ENCODE peak calls at places on chromosomes 12 and 14, in six cellular contexts. One of them, this sample, is unnamed.

GRCh38 chr12:6076340-6076739 is 48.1 kb downstream of the VWF start:
- DNase-seq in AG10803: no peak
- DNase-seq in AG04450: no peak
- DNase-seq in thoracic aorta: no peak
- DNase-seq in upper lobe of right lung: no peak
- DNase-seq in IMR-90: no peak
- DNase-seq in this sample: no peak

GRCh38 chr12:51126297-51126696 is 42.9 kb upstream of the CSRNP2 start:
- DNase-seq in IMR-90: no peak
- DNase-seq in AG10803: no peak
- DNase-seq in thoracic aorta: no peak
- DNase-seq in AG04450: no peak
- DNase-seq in upper lobe of right lung: no peak
- DNase-seq in this sample: no peak

GRCh38 chr12:104478396-104479140 is 21.8 kb downstream of the CHST11 start:
- DNase-seq in IMR-90: no peak
- DNase-seq in AG10803: no peak
- DNase-seq in AG04450: no peak
- DNase-seq in upper lobe of right lung: no peak
- DNase-seq in thoracic aorta: no peak
- DNase-seq in this sample: no peak

GRCh38 chr12:65306603-65307501 is 28.4 kb downstream of the MSRB3 start:
- DNase-seq in thoracic aorta: no peak
- DNase-seq in IMR-90: peak; percentile 75
- DNase-seq in AG04450: peak; percentile 39
- DNase-seq in upper lobe of right lung: no peak
- DNase-seq in AG10803: peak; percentile 45
- DNase-seq in this sample: peak; percentile 39

GRCh38 chr14:34781242-34781641 is 66.8 kb upstream of the CFL2 start:
- DNase-seq in upper lobe of right lung: no peak
- DNase-seq in IMR-90: peak; percentile 96
- DNase-seq in AG10803: peak; percentile 85
- DNase-seq in AG04450: peak; percentile 73
- DNase-seq in thoracic aorta: no peak
- DNase-seq in this sample: no peak

GRCh38 chr12:27966870-27967269 is 5.7 kb downstream of the PTHLH start:
- DNase-seq in IMR-90: peak; percentile 99
- DNase-seq in AG04450: peak; percentile 92
- DNase-seq in upper lobe of right lung: no peak
- DNase-seq in AG10803: peak; percentile 94
- DNase-seq in thoracic aorta: no peak
- DNase-seq in this sample: peak; percentile 93

GRCh38 chr12:113203852-113204760 is 17.2 kb upstream of the TPCN1 start:
- DNase-seq in upper lobe of right lung: no peak
- DNase-seq in AG04450: no peak
- DNase-seq in IMR-90: no peak
- DNase-seq in AG10803: peak; percentile 31
- DNase-seq in thoracic aorta: no peak
- DNase-seq in this sample: no peak

GRCh38 chr12:32558941-32559340 is 120.2 kb upstream of the DNM1L start:
- DNase-seq in AG04450: no peak
- DNase-seq in thoracic aorta: no peak
- DNase-seq in AG10803: peak; percentile 83
- DNase-seq in upper lobe of right lung: no peak
- DNase-seq in IMR-90: peak; percentile 67
- DNase-seq in this sample: no peak

GRCh38 chr12:130838951-130839769 is at the start of gene STX2:
- DNase-seq in IMR-90: peak; percentile 74
- DNase-seq in AG04450: peak; percentile 39
- DNase-seq in thoracic aorta: no peak
- DNase-seq in AG10803: peak; percentile 74
- DNase-seq in upper lobe of right lung: peak; percentile 93
- DNase-seq in this sample: peak; percentile 12

GRCh38 chr14:90795744-90796143 is 20.5 kb downstream of the TTC7B start:
- DNase-seq in IMR-90: peak; percentile 93
- DNase-seq in upper lobe of right lung: no peak
- DNase-seq in AG04450: peak; percentile 59
- DNase-seq in thoracic aorta: no peak
- DNase-seq in AG10803: peak; percentile 82
- DNase-seq in this sample: peak; percentile 31

GRCh38 chr12:10554971-10555481 is 49.3 kb downstream of the EIF2S3B start:
- DNase-seq in AG04450: no peak
- DNase-seq in AG10803: no peak
- DNase-seq in upper lobe of right lung: no peak
- DNase-seq in thoracic aorta: no peak
- DNase-seq in IMR-90: no peak
- DNase-seq in this sample: no peak

GRCh38 chr14:53601409-53601808 is 355.2 kb downstream of the BMP4 start:
- DNase-seq in AG10803: no peak
- DNase-seq in upper lobe of right lung: no peak
- DNase-seq in AG04450: no peak
- DNase-seq in IMR-90: no peak
- DNase-seq in thoracic aorta: no peak
- DNase-seq in this sample: no peak

GRCh38 chr14:67932708-67933107 is 113.1 kb downstream of the RAD51B start:
- DNase-seq in AG04450: no peak
- DNase-seq in thoracic aorta: no peak
- DNase-seq in IMR-90: no peak
- DNase-seq in upper lobe of right lung: no peak
- DNase-seq in AG10803: no peak
- DNase-seq in this sample: no peak

GRCh38 chr12:62934799-62935674 is at the start of gene PPM1H:
- DNase-seq in upper lobe of right lung: peak; percentile 93
- DNase-seq in IMR-90: peak; percentile 11
- DNase-seq in AG10803: peak; percentile 16
- DNase-seq in AG04450: no peak
- DNase-seq in thoracic aorta: no peak
- DNase-seq in this sample: no peak

GRCh38 chr14:96799489-96800056 is 2.4 kb downstream of the VRK1 start:
- DNase-seq in IMR-90: no peak
- DNase-seq in AG10803: no peak
- DNase-seq in thoracic aorta: no peak
- DNase-seq in upper lobe of right lung: no peak
- DNase-seq in AG04450: no peak
- DNase-seq in this sample: no peak

GRCh38 chr12:75827061-75827460 is 204.5 kb downstream of the PHLDA1 start:
- DNase-seq in thoracic aorta: no peak
- DNase-seq in AG10803: no peak
- DNase-seq in IMR-90: no peak
- DNase-seq in upper lobe of right lung: no peak
- DNase-seq in AG04450: no peak
- DNase-seq in this sample: no peak

GRCh38 chr14:80638620-80639215 is 302.8 kb downstream of the CEP128 start:
- DNase-seq in IMR-90: peak; percentile 85
- DNase-seq in AG04450: peak; percentile 58
- DNase-seq in thoracic aorta: no peak
- DNase-seq in upper lobe of right lung: no peak
- DNase-seq in AG10803: peak; percentile 72
- DNase-seq in this sample: peak; percentile 71

GRCh38 chr14:33184587-33184986 is 245.9 kb downstream of the NPAS3 start:
- DNase-seq in AG10803: peak; percentile 29
- DNase-seq in AG04450: no peak
- DNase-seq in IMR-90: no peak
- DNase-seq in thoracic aorta: no peak
- DNase-seq in upper lobe of right lung: no peak
- DNase-seq in this sample: no peak

GRCh38 chr12:96237035-96237434 is 42.9 kb downstream of the ELK3 start:
- DNase-seq in AG10803: peak; percentile 75
- DNase-seq in thoracic aorta: no peak
- DNase-seq in upper lobe of right lung: no peak
- DNase-seq in AG04450: no peak
- DNase-seq in IMR-90: no peak
- DNase-seq in this sample: no peak

GRCh38 chr12:59194794-59195193 is 274.5 kb upstream of the LRIG3 start:
- DNase-seq in AG10803: no peak
- DNase-seq in IMR-90: no peak
- DNase-seq in thoracic aorta: no peak
- DNase-seq in upper lobe of right lung: no peak
- DNase-seq in AG04450: no peak
- DNase-seq in this sample: no peak

GRCh38 chr12:21627924-21628323 is 23.3 kb upstream of the GYS2 start:
- DNase-seq in upper lobe of right lung: no peak
- DNase-seq in AG04450: no peak
- DNase-seq in thoracic aorta: no peak
- DNase-seq in AG10803: no peak
- DNase-seq in IMR-90: no peak
- DNase-seq in this sample: no peak

GRCh38 chr12:95615735-95616134 is 64.5 kb upstream of the USP44 start:
- DNase-seq in thoracic aorta: no peak
- DNase-seq in AG10803: no peak
- DNase-seq in upper lobe of right lung: no peak
- DNase-seq in AG04450: no peak
- DNase-seq in IMR-90: peak; percentile 79
- DNase-seq in this sample: no peak

GRCh38 chr14:94805726-94806288 is 35.9 kb upstream of the GSC start:
- DNase-seq in upper lobe of right lung: no peak
- DNase-seq in thoracic aorta: no peak
- DNase-seq in IMR-90: no peak
- DNase-seq in AG04450: no peak
- DNase-seq in AG10803: peak; percentile 71
- DNase-seq in this sample: peak; percentile 2

GRCh38 chr14:38755036-38755435 is 348.0 kb downstream of the SEC23A start:
- DNase-seq in AG04450: no peak
- DNase-seq in AG10803: peak; percentile 25
- DNase-seq in thoracic aorta: no peak
- DNase-seq in upper lobe of right lung: no peak
- DNase-seq in IMR-90: no peak
- DNase-seq in this sample: peak; percentile 28

GRCh38 chr12:110266381-110266909 is 14.6 kb upstream of the ATP2A2 start:
- DNase-seq in IMR-90: no peak
- DNase-seq in AG10803: no peak
- DNase-seq in thoracic aorta: no peak
- DNase-seq in AG04450: no peak
- DNase-seq in upper lobe of right lung: no peak
- DNase-seq in this sample: no peak

GRCh38 chr12:110270125-110270962 is 10.7 kb upstream of the ATP2A2 start:
- DNase-seq in AG10803: peak; percentile 70
- DNase-seq in thoracic aorta: no peak
- DNase-seq in AG04450: peak; percentile 42
- DNase-seq in upper lobe of right lung: no peak
- DNase-seq in IMR-90: peak; percentile 73
- DNase-seq in this sample: no peak

GRCh38 chr12:110266980-110267620 is 13.9 kb upstream of the ATP2A2 start:
- DNase-seq in thoracic aorta: no peak
- DNase-seq in AG04450: no peak
- DNase-seq in IMR-90: peak; percentile 74
- DNase-seq in AG10803: peak; percentile 84
- DNase-seq in upper lobe of right lung: no peak
- DNase-seq in this sample: peak; percentile 86

GRCh38 chr12:110271015-110271414 is 10.0 kb upstream of the ATP2A2 start:
- DNase-seq in IMR-90: no peak
- DNase-seq in thoracic aorta: no peak
- DNase-seq in AG04450: no peak
- DNase-seq in upper lobe of right lung: no peak
- DNase-seq in AG10803: no peak
- DNase-seq in this sample: no peak

GRCh38 chr12:110269622-110270124 is 11.4 kb upstream of the ATP2A2 start:
- DNase-seq in upper lobe of right lung: no peak
- DNase-seq in AG04450: peak; percentile 69
- DNase-seq in IMR-90: peak; percentile 84
- DNase-seq in AG10803: peak; percentile 84
- DNase-seq in thoracic aorta: no peak
- DNase-seq in this sample: peak; percentile 48
- H3K4me3 ChIP-seq in upper lobe of right lung: no peak overlapping the region
- H3K4me3 ChIP-seq in AG04450: peak overlapping the region; percentile 17
- H3K4me3 ChIP-seq in IMR-90: no peak overlapping the region
- H3K4me3 ChIP-seq in AG10803: no peak overlapping the region
- H3K4me3 ChIP-seq in thoracic aorta: no peak overlapping the region
- H3K4me3 ChIP-seq in this sample: no peak overlapping the region

GRCh38 chr12:26863515-26863914 is 30.5 kb upstream of the ITPR2 start:
- DNase-seq in upper lobe of right lung: no peak
- DNase-seq in AG04450: no peak
- DNase-seq in AG10803: no peak
- DNase-seq in IMR-90: peak; percentile 13
- DNase-seq in thoracic aorta: no peak
- DNase-seq in this sample: no peak
- TF ChIP-seq CTCF in upper lobe of right lung: peak; percentile 24
- TF ChIP-seq CTCF in AG04450: peak; percentile 45
- TF ChIP-seq CTCF in AG10803: peak; percentile 37
- TF ChIP-seq CTCF in IMR-90: peak; percentile 35
- TF ChIP-seq CTCF in thoracic aorta: no peak
- TF ChIP-seq CTCF in this sample: peak; percentile 58

GRCh38 chr12:111764120-111764821 is 2.5 kb upstream of the ALDH2 start:
- DNase-seq in thoracic aorta: no peak
- DNase-seq in IMR-90: no peak
- DNase-seq in AG04450: no peak
- DNase-seq in upper lobe of right lung: no peak
- DNase-seq in AG10803: no peak
- DNase-seq in this sample: no peak
- H3K4me3 ChIP-seq in thoracic aorta: no peak overlapping the region
- H3K4me3 ChIP-seq in IMR-90: no peak overlapping the region
- H3K4me3 ChIP-seq in AG04450: no peak overlapping the region
- H3K4me3 ChIP-seq in upper lobe of right lung: no peak overlapping the region
- H3K4me3 ChIP-seq in AG10803: no peak overlapping the region
- H3K4me3 ChIP-seq in this sample: no peak overlapping the region

DNA sequence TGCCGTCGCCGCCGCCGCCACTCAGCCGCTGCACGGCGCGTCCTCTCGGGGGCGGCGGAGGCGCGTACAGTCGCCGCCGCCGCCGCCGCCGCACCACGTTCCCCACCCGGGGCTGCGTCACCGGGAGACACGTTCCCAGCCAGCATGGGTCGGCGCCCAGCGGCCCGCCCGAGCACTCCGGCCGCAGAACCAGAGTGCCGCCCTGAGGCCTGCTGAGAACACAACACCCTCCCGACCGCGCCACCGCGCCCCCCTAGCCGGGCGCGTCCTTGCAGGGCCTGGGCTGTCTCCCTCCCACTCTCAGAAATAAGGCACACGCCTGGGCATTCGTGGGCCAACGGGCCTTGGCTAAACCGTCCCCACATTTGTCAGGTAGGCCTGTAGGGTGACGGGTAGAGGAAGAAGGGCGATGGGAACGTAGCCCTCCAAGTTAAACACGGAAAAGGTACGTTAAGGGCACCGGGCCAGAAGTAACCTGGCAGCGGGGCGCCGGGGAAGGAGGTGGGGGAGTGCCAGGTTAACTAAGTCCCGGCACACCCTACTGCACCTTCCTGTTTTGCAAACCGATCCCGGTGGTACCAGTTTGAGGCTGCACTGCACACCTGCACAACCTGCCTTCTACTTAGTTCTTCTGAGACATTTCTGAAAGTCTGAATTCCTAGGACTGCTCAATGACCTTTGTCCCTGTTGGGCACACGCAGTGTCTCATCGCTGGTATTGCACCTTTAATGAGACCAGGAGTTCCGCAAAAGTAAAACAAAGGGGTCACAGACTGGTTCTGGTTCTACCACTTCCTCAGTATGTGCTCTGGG is at the start of gene MAP4K5:
- DNase-seq in IMR-90: peak; percentile 89
- DNase-seq in thoracic aorta: peak; percentile 62
- DNase-seq in AG10803: peak; percentile 90
- DNase-seq in AG04450: peak; percentile 70
- DNase-seq in upper lobe of right lung: peak; percentile 97
- DNase-seq in this sample: peak; percentile 70
- TF ChIP-seq CTCF in IMR-90: peak; percentile 98
- TF ChIP-seq CTCF in thoracic aorta: peak; percentile 89
- TF ChIP-seq CTCF in AG10803: peak; percentile 76
- TF ChIP-seq CTCF in AG04450: peak; percentile 83
- TF ChIP-seq CTCF in upper lobe of right lung: peak; percentile 89
- TF ChIP-seq CTCF in this sample: peak; percentile 80

GRCh38 chr14:105086833-105087307 is 21.6 kb upstream of the GPR132 start:
- DNase-seq in upper lobe of right lung: peak; percentile 92
- DNase-seq in AG10803: peak; percentile 73
- DNase-seq in AG04450: no peak
- DNase-seq in thoracic aorta: no peak
- DNase-seq in IMR-90: peak; percentile 71
- DNase-seq in this sample: no peak
- H3K4me3 ChIP-seq in upper lobe of right lung: peak overlapping the region; percentile 58
- H3K4me3 ChIP-seq in AG10803: peak overlapping the region; percentile 69
- H3K4me3 ChIP-seq in AG04450: peak overlapping the region; percentile 70
- H3K4me3 ChIP-seq in thoracic aorta: peak overlapping the region; percentile 71
- H3K4me3 ChIP-seq in IMR-90: peak overlapping the region; percentile 48
- H3K4me3 ChIP-seq in this sample: peak overlapping the region; percentile 51

This sample was measured in retinal pigment epithelial cell.